ENCODE peak calls at places on chromosomes 12 and 14, in four cellular contexts. G, R, Z and A are unnamed samples.

GRCh38 chr12:65534105-65534841 is 255.8 kb downstream of the MSRB3 start:
- DNase-seq in G (no peak), R (no peak), Z (no peak), A (no peak)

GRCh38 chr12:42031847-42032564 is 112.7 kb downstream of the GXYLT1 start:
- DNase-seq in G (no peak), R (no peak), Z (no peak), A (peak)

GRCh38 chr12:3777206-3777809 is 24.4 kb upstream of the CRACR2A start:
- DNase-seq in G (peak), R (peak), Z (no peak), A (peak)

GRCh38 chr12:122527478-122527944 is 462 bp downstream of the KNTC1 start:
- DNase-seq in G (no peak), R (peak), Z (no peak), A (peak)

GRCh38 chr12:11638271-11638916 is 11.1 kb upstream of the ETV6 start:
- DNase-seq in G (no peak), R (peak), Z (no peak), A (no peak)

GRCh38 chr12:11941601-11942360 is 129.0 kb upstream of the BCL2L14 start:
- DNase-seq in G (no peak), R (peak), Z (no peak), A (no peak)

GRCh38 chr12:67472551-67472950 is 176.0 kb upstream of the DYRK2 start:
- DNase-seq in G (no peak), R (no peak), Z (no peak), A (no peak)

GRCh38 chr14:42779024-42779423 is 1172.3 kb downstream of the LRFN5 start:
- DNase-seq in G (no peak), R (no peak), Z (no peak), A (no peak)

GRCh38 chr12:111404362-111405148 is 1.2 kb upstream of the SH2B3 start:
- DNase-seq in G (no peak), R (peak), Z (peak), A (peak)

GRCh38 chr12:70609739-70610491 is 27.3 kb downstream of the PTPRB start:
- DNase-seq in G (peak), R (peak), Z (no peak), A (peak)

GRCh38 chr14:34403646-34404045 is 58.4 kb downstream of the SPTSSA start:
- DNase-seq in G (no peak), R (no peak), Z (no peak), A (no peak)

GRCh38 chr12:25557830-25558436 is 4.8 kb upstream of the LMNTD1 start:
- DNase-seq in G (peak), R (peak), Z (no peak), A (peak)

GRCh38 chr12:132327351-132328171 is 1.8 kb downstream of the GALNT9 start:
- DNase-seq in G (peak), R (no peak), Z (no peak), A (peak)

GRCh38 chr14:22520786-22521185 is 68.2 kb downstream of the DAD1 start:
- DNase-seq in G (no peak), R (no peak), Z (no peak), A (no peak)

GRCh38 chr12:60174914-60175313 is 579.1 kb downstream of the SLC16A7 start:
- DNase-seq in G (no peak), R (no peak), Z (no peak), A (no peak)

GRCh38 chr14:49134940-49135339 is 451.2 kb downstream of the RPS29 start:
- DNase-seq in G (no peak), R (no peak), Z (no peak), A (peak)

GRCh38 chr12:66964629-66965028 is 285.8 kb upstream of the GRIP1 start:
- DNase-seq in G (no peak), R (peak), Z (no peak), A (no peak)

GRCh38 chr14:57937681-57938080 is 71.8 kb upstream of the SLC35F4 start:
- DNase-seq in G (no peak), R (no peak), Z (no peak), A (no peak)